ENCODE peak calls at places on chromosomes 3 and 15, in four cellular contexts. One of them, this sample, is unnamed. For H3K4me1, the result is how much of the 10 kb centered on the place peaks cover.

GRCh38 chr15:82621970-82622369 is 25.2 kb downstream of the CPEB1 start:
- DNase-seq in ascending aorta: no peak
- DNase-seq in iPS DF 6.9: no peak
- DNase-seq in psoas muscle: no peak
- DNase-seq in this sample: no peak

GRCh38 chr3:157494581-157495281 is 8.5 kb downstream of the VEPH1 start:
- DNase-seq in ascending aorta: no peak
- DNase-seq in iPS DF 6.9: no peak
- DNase-seq in psoas muscle: no peak
- DNase-seq in this sample: no peak

GRCh38 chr15:38699633-38700230 is 135.1 kb upstream of the RASGRP1 start:
- DNase-seq in ascending aorta: no peak
- DNase-seq in iPS DF 6.9: peak
- DNase-seq in psoas muscle: peak
- DNase-seq in this sample: no peak

GRCh38 chr3:130263708-130264107 is 81.8 kb upstream of the COL6A5 start:
- DNase-seq in ascending aorta: no peak
- DNase-seq in iPS DF 6.9: no peak
- DNase-seq in psoas muscle: no peak
- DNase-seq in this sample: no peak

GRCh38 chr3:128949158-128949557 is 44.7 kb downstream of the CFAP92 start:
- DNase-seq in ascending aorta: no peak
- DNase-seq in iPS DF 6.9: no peak
- DNase-seq in psoas muscle: no peak
- DNase-seq in this sample: no peak

GRCh38 chr3:55307622-55308021 is 179.5 kb downstream of the WNT5A start:
- DNase-seq in ascending aorta: no peak
- DNase-seq in iPS DF 6.9: no peak
- DNase-seq in psoas muscle: no peak
- DNase-seq in this sample: no peak

GRCh38 chr3:187382609-187383151 is 14.5 kb downstream of the RTP4 start:
- DNase-seq in ascending aorta: no peak
- DNase-seq in iPS DF 6.9: no peak
- DNase-seq in psoas muscle: no peak
- DNase-seq in this sample: no peak

GRCh38 chr3:111541911-111542483 is at the start of gene CD96:
- DNase-seq in ascending aorta: no peak
- DNase-seq in iPS DF 6.9: no peak
- DNase-seq in psoas muscle: no peak
- DNase-seq in this sample: no peak

GRCh38 chr15:79170256-79170664 is 79.7 kb upstream of the RASGRF1 start:
- DNase-seq in ascending aorta: no peak
- DNase-seq in iPS DF 6.9: no peak
- DNase-seq in psoas muscle: no peak
- DNase-seq in this sample: no peak

GRCh38 chr3:195616681-195617080 is 32.9 kb upstream of the APOD start:
- DNase-seq in ascending aorta: no peak
- DNase-seq in iPS DF 6.9: no peak
- DNase-seq in psoas muscle: no peak
- DNase-seq in this sample: no peak

GRCh38 chr15:31226011-31226410 is 100.6 kb upstream of the KLF13 start:
- DNase-seq in ascending aorta: no peak
- DNase-seq in iPS DF 6.9: no peak
- DNase-seq in psoas muscle: no peak
- DNase-seq in this sample: no peak

GRCh38 chr3:170752571-170753155 is 117.3 kb downstream of the RPL22L1 start:
- DNase-seq in ascending aorta: no peak
- DNase-seq in iPS DF 6.9: no peak
- DNase-seq in psoas muscle: no peak
- DNase-seq in this sample: no peak

GRCh38 chr3:173826901-173827609 is 429.5 kb downstream of the NLGN1 start:
- DNase-seq in ascending aorta: no peak
- DNase-seq in iPS DF 6.9: no peak
- DNase-seq in psoas muscle: no peak
- DNase-seq in this sample: no peak

GRCh38 chr15:66566963-66567531 is 1.2 kb upstream of the LCTL start:
- DNase-seq in ascending aorta: no peak
- DNase-seq in iPS DF 6.9: peak
- DNase-seq in psoas muscle: peak
- DNase-seq in this sample: no peak

GRCh38 chr3:48783304-48783703 is 64.4 kb downstream of the PRKAR2A start:
- DNase-seq in ascending aorta: no peak
- DNase-seq in iPS DF 6.9: no peak
- DNase-seq in psoas muscle: no peak
- DNase-seq in this sample: no peak

GRCh38 chr15:31031471-31032064 is 40.1 kb upstream of the MTMR10 start:
- DNase-seq in ascending aorta: no peak
- DNase-seq in iPS DF 6.9: no peak
- DNase-seq in psoas muscle: no peak
- DNase-seq in this sample: no peak

GRCh38 chr15:49424954-49425353 is 1.9 kb downstream of the FGF7 start:
- DNase-seq in ascending aorta: no peak
- DNase-seq in iPS DF 6.9: no peak
- DNase-seq in psoas muscle: no peak
- DNase-seq in this sample: no peak

GRCh38 chr3:13633176-13633575 is 84.3 kb downstream of the FBLN2 start:
- DNase-seq in ascending aorta: no peak
- DNase-seq in iPS DF 6.9: no peak
- DNase-seq in psoas muscle: no peak
- DNase-seq in this sample: no peak

GRCh38 chr3:106825962-106826605 is 551.2 kb upstream of the CCDC54 start:
- DNase-seq in ascending aorta: no peak
- DNase-seq in iPS DF 6.9: no peak
- DNase-seq in psoas muscle: no peak
- DNase-seq in this sample: no peak

GRCh38 chr3:81955908-81956307 is 194.5 kb upstream of the GBE1 start:
- DNase-seq in ascending aorta: no peak
- DNase-seq in iPS DF 6.9: no peak
- DNase-seq in psoas muscle: no peak
- DNase-seq in this sample: no peak

GRCh38 chr3:128619146-128619890 is 31.3 kb downstream of the RPN1 start:
- DNase-seq in ascending aorta: no peak
- DNase-seq in iPS DF 6.9: no peak
- DNase-seq in psoas muscle: no peak
- DNase-seq in this sample: no peak

GRCh38 chr15:48975713-48976419 is 12.1 kb upstream of the SHC4 start:
- DNase-seq in ascending aorta: no peak
- DNase-seq in iPS DF 6.9: no peak
- DNase-seq in psoas muscle: peak
- DNase-seq in this sample: no peak

GRCh38 chr15:95734422-95735316 is 595.8 kb upstream of the NR2F2 start:
- DNase-seq in ascending aorta: no peak
- DNase-seq in iPS DF 6.9: no peak
- DNase-seq in psoas muscle: no peak
- DNase-seq in this sample: no peak

GRCh38 chr3:3023106-3023505 is 87.1 kb downstream of the IL5RA start:
- DNase-seq in ascending aorta: no peak
- DNase-seq in iPS DF 6.9: no peak
- DNase-seq in psoas muscle: no peak
- DNase-seq in this sample: no peak

GRCh38 chr3:9395570-9396300 is 1.7 kb upstream of the SETD5 start:
- DNase-seq in ascending aorta: no peak
- DNase-seq in iPS DF 6.9: no peak
- DNase-seq in psoas muscle: no peak
- DNase-seq in this sample: no peak

GRCh38 chr15:62624541-62625399 is 417.8 kb upstream of the TPM1 start:
- DNase-seq in ascending aorta: no peak
- DNase-seq in iPS DF 6.9: no peak
- DNase-seq in psoas muscle: no peak
- DNase-seq in this sample: no peak

GRCh38 chr15:43370310-43370974 is 401 bp downstream of the ZSCAN29 start:
- DNase-seq in ascending aorta: no peak
- DNase-seq in iPS DF 6.9: no peak
- DNase-seq in psoas muscle: no peak
- DNase-seq in this sample: no peak

DNA sequence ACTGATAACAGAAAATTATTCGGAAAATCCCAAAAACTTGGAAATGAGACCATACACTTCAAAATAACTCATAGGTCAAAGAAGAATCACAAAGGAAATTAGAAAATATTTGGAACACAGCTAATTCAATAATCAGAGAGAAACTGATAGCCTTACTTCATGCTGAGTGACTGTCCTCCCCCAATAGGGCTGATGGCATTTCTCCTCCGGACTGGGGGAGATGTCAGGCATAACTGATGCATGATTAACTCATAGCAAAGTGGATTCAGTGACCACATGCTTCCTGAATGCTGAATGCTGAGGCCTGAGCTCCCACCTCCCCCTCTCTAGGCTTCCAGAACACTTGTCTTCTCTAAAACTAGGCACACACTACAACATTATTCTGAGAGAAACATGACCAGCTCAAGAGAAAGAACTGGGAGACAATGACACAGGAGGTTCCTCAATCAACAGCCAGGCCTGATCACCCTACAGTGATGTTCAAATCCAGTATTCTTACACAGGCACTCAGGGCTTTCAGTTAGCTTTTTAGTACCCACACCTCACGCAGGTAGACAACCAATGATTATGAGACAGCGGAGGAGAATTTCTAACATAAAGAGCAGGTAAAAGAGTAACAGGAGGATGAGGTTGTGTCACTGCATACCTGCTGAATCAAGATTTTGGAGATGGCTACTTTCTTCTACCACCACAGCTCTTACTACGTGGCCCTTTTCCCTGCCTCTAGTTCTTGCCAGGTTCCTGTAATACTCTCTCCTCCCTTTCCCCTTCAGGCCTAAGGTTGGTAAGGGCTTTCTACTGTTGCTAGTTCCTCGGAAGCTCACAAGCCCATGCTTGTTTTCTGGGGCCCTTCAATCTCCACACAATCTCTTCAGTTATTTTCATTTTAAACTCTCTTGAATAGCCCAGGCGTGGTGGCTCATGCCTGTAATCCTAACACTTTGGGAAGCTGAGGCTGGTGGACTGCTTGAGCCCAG is 96.1 kb downstream of the FMN1 start:
- DNase-seq in ascending aorta: no peak
- DNase-seq in iPS DF 6.9: no peak
- DNase-seq in psoas muscle: no peak
- DNase-seq in this sample: no peak
- H3K27ac ChIP-seq in ascending aorta: no peak
- H3K27ac ChIP-seq in iPS DF 6.9: no peak
- H3K27ac ChIP-seq in psoas muscle: no peak
- H3K27ac ChIP-seq in this sample: no peak

GRCh38 chr15:89330119-89330518 is 4.5 kb downstream of the POLG start:
- DNase-seq in ascending aorta: no peak
- DNase-seq in iPS DF 6.9: no peak
- DNase-seq in psoas muscle: no peak
- DNase-seq in this sample: no peak
- H3K4me1 ChIP-seq in ascending aorta: under half
- H3K4me1 ChIP-seq in iPS DF 6.9: under half
- H3K4me1 ChIP-seq in psoas muscle: under half
- H3K4me1 ChIP-seq in this sample: under half

DNA sequence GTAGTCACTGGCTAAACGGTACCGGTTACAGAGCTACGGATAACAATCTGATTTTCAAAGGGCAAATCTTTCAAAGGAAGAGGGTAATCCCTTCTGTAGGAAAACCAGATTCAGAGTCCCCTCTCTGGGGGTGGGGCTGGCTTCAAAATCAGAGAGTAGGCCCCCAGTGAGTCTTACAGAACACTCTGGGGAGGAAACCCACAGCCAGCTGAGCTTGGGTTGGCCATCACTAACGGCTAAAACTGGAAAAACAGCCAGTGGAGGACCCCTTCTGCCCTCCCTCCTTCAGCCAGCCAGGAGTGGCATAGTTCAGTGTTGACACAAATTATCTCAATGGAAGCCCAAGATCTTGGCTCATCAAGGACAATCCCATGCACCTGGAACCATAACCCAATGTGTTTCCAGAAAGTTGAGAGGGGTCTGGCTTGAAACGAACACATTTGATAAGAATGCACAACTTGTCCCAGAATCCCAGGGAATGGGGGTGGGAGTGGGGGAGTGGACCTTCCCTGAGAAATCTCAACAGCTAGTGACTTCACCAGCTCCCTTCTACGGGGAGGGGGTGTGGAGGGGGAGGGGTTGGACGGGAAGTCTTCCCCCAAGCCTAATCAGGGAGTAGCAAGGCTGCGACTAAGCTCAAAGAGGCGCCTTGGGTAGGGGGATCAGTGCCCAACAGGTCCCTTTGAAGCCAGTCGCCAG is 1.0 kb downstream of the RASL12 start:
- DNase-seq in ascending aorta: peak
- DNase-seq in iPS DF 6.9: no peak
- DNase-seq in psoas muscle: no peak
- DNase-seq in this sample: no peak
- H3K27ac ChIP-seq in ascending aorta: peak
- H3K27ac ChIP-seq in iPS DF 6.9: no peak
- H3K27ac ChIP-seq in psoas muscle: peak
- H3K27ac ChIP-seq in this sample: peak

DNA sequence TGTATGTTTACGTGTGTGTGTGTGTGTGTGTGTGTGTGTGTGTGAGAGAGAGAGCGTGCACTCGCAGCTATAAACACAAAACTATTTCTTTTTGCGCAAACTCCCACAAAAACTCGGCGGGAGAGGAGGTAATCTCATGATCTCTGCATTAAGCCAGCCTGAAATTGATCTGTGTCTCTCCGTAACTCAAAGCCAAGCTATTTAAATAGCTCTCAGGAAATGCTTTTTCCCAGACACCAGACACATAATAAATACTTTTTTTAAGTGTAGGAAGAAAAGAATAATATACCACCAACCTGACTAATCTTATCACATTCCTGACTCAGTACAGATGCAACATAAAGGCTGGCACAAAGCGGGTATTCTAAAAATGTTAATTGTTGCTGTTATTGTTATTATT is 226.8 kb downstream of the MAGI1 start:
- DNase-seq in ascending aorta: no peak
- DNase-seq in iPS DF 6.9: no peak
- DNase-seq in psoas muscle: no peak
- DNase-seq in this sample: no peak
- H3K4me1 ChIP-seq in ascending aorta: under half
- H3K4me1 ChIP-seq in iPS DF 6.9: under half
- H3K4me1 ChIP-seq in psoas muscle: under half
- H3K4me1 ChIP-seq in this sample: under half